ENCODE peak calls at places on chromosomes 1 and 21, in four cellular contexts. One of them, this sample, is unnamed.

GRCh38 chr21:28132713-28133112 is 860.0 kb downstream of the LTN1 start:
- DNase-seq in HepG2: no peak
- DNase-seq in K562: no peak
- DNase-seq in GM12878: no peak
- DNase-seq in this sample: no peak

GRCh38 chr1:85681087-85681486 is 27.1 kb downstream of the ZNHIT6 start:
- DNase-seq in HepG2: peak; percentile 97
- DNase-seq in K562: no peak
- DNase-seq in GM12878: no peak
- DNase-seq in this sample: no peak

GRCh38 chr1:226187019-226187322 is 430 bp upstream of the ACBD3 start:
- DNase-seq in HepG2: no peak
- DNase-seq in K562: no peak
- DNase-seq in GM12878: no peak
- DNase-seq in this sample: no peak

GRCh38 chr1:227428803-227429202 is 110.5 kb upstream of the CDC42BPA start:
- DNase-seq in HepG2: peak; percentile 58
- DNase-seq in K562: no peak
- DNase-seq in GM12878: no peak
- DNase-seq in this sample: no peak

GRCh38 chr1:68459796-68460195 is 10.0 kb upstream of the RPE65 start:
- DNase-seq in HepG2: no peak
- DNase-seq in K562: no peak
- DNase-seq in GM12878: no peak
- DNase-seq in this sample: no peak

GRCh38 chr1:91894036-91894761 is 8.2 kb upstream of the TGFBR3 start:
- DNase-seq in HepG2: no peak
- DNase-seq in K562: no peak
- DNase-seq in GM12878: no peak
- DNase-seq in this sample: no peak

GRCh38 chr1:44405041-44405803 is at the start of gene RNF220:
- DNase-seq in HepG2: peak; percentile 83
- DNase-seq in K562: no peak
- DNase-seq in GM12878: no peak
- DNase-seq in this sample: peak; percentile 74

GRCh38 chr1:90475623-90476022 is 241.5 kb downstream of the BARHL2 start:
- DNase-seq in HepG2: no peak
- DNase-seq in K562: no peak
- DNase-seq in GM12878: no peak
- DNase-seq in this sample: no peak

GRCh38 chr1:77776007-77776725 is 3.3 kb upstream of the MIGA1 start:
- DNase-seq in HepG2: no peak
- DNase-seq in K562: no peak
- DNase-seq in GM12878: no peak
- DNase-seq in this sample: no peak

GRCh38 chr1:184242507-184242943 is 144.3 kb upstream of the C1orf21 start:
- DNase-seq in HepG2: no peak
- DNase-seq in K562: no peak
- DNase-seq in GM12878: no peak
- DNase-seq in this sample: no peak

GRCh38 chr1:180981596-180982387 is 40.9 kb downstream of the STX6 start:
- DNase-seq in HepG2: no peak
- DNase-seq in K562: no peak
- DNase-seq in GM12878: peak; percentile 47
- DNase-seq in this sample: no peak

GRCh38 chr1:43671626-43672330 is 21.8 kb downstream of the KDM4A start:
- DNase-seq in HepG2: no peak
- DNase-seq in K562: no peak
- DNase-seq in GM12878: no peak
- DNase-seq in this sample: peak; percentile 26

GRCh38 chr1:15413563-15414449 is 4.1 kb downstream of the EFHD2 start:
- DNase-seq in HepG2: no peak
- DNase-seq in K562: no peak
- DNase-seq in GM12878: no peak
- DNase-seq in this sample: no peak

GRCh38 chr1:199422206-199422605 is 605.3 kb upstream of the NR5A2 start:
- DNase-seq in HepG2: no peak
- DNase-seq in K562: no peak
- DNase-seq in GM12878: no peak
- DNase-seq in this sample: peak; percentile 1

GRCh38 chr1:78375996-78376395 is 114.8 kb upstream of the PTGFR start:
- DNase-seq in HepG2: no peak
- DNase-seq in K562: no peak
- DNase-seq in GM12878: no peak
- DNase-seq in this sample: no peak

GRCh38 chr21:38303300-38303699 is 46.5 kb downstream of the KCNJ15 start:
- DNase-seq in HepG2: no peak
- DNase-seq in K562: no peak
- DNase-seq in GM12878: no peak
- DNase-seq in this sample: no peak

GRCh38 chr1:45215485-45216199 is 9.2 kb upstream of the ZSWIM5 start:
- DNase-seq in HepG2: no peak
- DNase-seq in K562: no peak
- DNase-seq in GM12878: no peak
- DNase-seq in this sample: no peak

GRCh38 chr1:1014896-1015681 is 1.8 kb downstream of the ISG15 start:
- DNase-seq in HepG2: no peak
- DNase-seq in K562: no peak
- DNase-seq in GM12878: no peak
- DNase-seq in this sample: peak; percentile 65

GRCh38 chr1:21233480-21233879 is 56.8 kb downstream of the ECE1 start:
- DNase-seq in HepG2: no peak
- DNase-seq in K562: no peak
- DNase-seq in GM12878: no peak
- DNase-seq in this sample: no peak

GRCh38 chr1:15691434-15692032 is 7.4 kb downstream of the PLEKHM2 start:
- DNase-seq in HepG2: no peak
- DNase-seq in K562: no peak
- DNase-seq in GM12878: no peak
- DNase-seq in this sample: no peak

GRCh38 chr21:42079939-42080787 is 9.0 kb downstream of the UMODL1 start:
- DNase-seq in HepG2: no peak
- DNase-seq in K562: no peak
- DNase-seq in GM12878: no peak
- DNase-seq in this sample: no peak

GRCh38 chr1:198829948-198830347 is 191.1 kb downstream of the PTPRC start:
- DNase-seq in HepG2: no peak
- DNase-seq in K562: no peak
- DNase-seq in GM12878: no peak
- DNase-seq in this sample: no peak

GRCh38 chr1:41323243-41323642 is 38.0 kb upstream of the FOXO6 start:
- DNase-seq in HepG2: no peak
- DNase-seq in K562: no peak
- DNase-seq in GM12878: no peak
- DNase-seq in this sample: no peak

GRCh38 chr21:20661745-20662470 is 336.3 kb upstream of the NCAM2 start:
- DNase-seq in HepG2: no peak
- DNase-seq in K562: no peak
- DNase-seq in GM12878: no peak
- DNase-seq in this sample: no peak

GRCh38 chr1:243452092-243452491 is 196.3 kb downstream of the SDCCAG8 start:
- DNase-seq in HepG2: no peak
- DNase-seq in K562: no peak
- DNase-seq in GM12878: no peak
- DNase-seq in this sample: no peak

GRCh38 chr1:164843743-164844500 is 284.9 kb downstream of the PBX1 start:
- DNase-seq in HepG2: no peak
- DNase-seq in K562: no peak
- DNase-seq in GM12878: no peak
- DNase-seq in this sample: peak; percentile 4

GRCh38 chr1:109089242-109090015 is 1.1 kb upstream of the TMEM167B start:
- DNase-seq in HepG2: peak; percentile 87
- DNase-seq in K562: peak; percentile 86
- DNase-seq in GM12878: no peak
- DNase-seq in this sample: peak; percentile 55

GRCh38 chr1:157960773-157961172 is 32.7 kb upstream of the KIRREL1 start:
- DNase-seq in HepG2: no peak
- DNase-seq in K562: no peak
- DNase-seq in GM12878: no peak
- DNase-seq in this sample: no peak

GRCh38 chr1:41423511-41424191 is 60.8 kb downstream of the EDN2 start:
- DNase-seq in HepG2: no peak
- DNase-seq in K562: peak; percentile 53
- DNase-seq in GM12878: no peak
- DNase-seq in this sample: peak; percentile 72

GRCh38 chr1:6819641-6820040 is 34.4 kb downstream of the CAMTA1 start:
- DNase-seq in HepG2: no peak
- DNase-seq in K562: no peak
- DNase-seq in GM12878: no peak
- DNase-seq in this sample: no peak

GRCh38 chr1:168907053-168907452 is 178.0 kb upstream of the DPT start:
- DNase-seq in HepG2: peak; percentile 73
- DNase-seq in K562: no peak
- DNase-seq in GM12878: no peak
- DNase-seq in this sample: no peak

GRCh38 chr1:235015291-235015990 is 113.2 kb downstream of the TOMM20 start:
- DNase-seq in HepG2: no peak
- DNase-seq in K562: no peak
- DNase-seq in GM12878: peak; percentile 99
- DNase-seq in this sample: no peak

GRCh38 chr1:117060441-117061317 is 553 bp downstream of the TTF2 start:
- DNase-seq in HepG2: peak; percentile 38
- DNase-seq in K562: peak; percentile 76
- DNase-seq in GM12878: peak; percentile 31
- DNase-seq in this sample: peak; percentile 61

DNA sequence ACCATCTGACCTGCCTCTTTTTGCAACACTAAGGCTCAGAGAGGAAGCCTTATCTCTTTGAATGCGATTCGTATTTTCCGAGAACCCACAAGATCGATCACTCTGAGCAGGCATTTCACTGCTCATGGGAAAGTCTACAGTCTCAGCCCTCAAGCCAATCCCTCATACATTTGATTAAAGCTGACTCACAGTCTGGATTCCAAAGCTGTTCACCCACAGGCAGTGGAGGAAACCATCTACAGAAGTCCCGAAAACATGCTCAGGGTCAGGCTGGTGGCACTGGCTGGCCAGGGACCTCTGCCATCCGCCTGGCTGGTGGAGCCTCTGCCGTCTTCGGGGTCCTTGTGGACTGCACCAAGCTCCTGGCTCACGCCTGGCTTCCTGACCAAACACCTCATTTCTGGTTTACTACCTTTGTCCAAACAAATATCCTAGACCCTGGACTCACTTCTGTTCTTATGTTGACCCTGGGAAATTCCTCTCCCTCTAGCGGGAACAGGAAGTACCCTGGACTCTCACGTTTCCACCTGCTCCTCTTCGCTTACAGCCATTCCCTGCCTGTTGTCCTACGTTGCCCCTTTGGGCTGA is 650.0 kb downstream of the SMYD3 start:
- DNase-seq in HepG2: peak; percentile 82
- DNase-seq in K562: no peak
- DNase-seq in GM12878: no peak
- DNase-seq in this sample: no peak
- TF ChIP-seq CHD2 in HepG2: no peak
- TF ChIP-seq CHD2 in K562: no peak
- TF ChIP-seq CHD2 in GM12878: no peak
- TF ChIP-seq CHD2 in this sample: no peak

DNA sequence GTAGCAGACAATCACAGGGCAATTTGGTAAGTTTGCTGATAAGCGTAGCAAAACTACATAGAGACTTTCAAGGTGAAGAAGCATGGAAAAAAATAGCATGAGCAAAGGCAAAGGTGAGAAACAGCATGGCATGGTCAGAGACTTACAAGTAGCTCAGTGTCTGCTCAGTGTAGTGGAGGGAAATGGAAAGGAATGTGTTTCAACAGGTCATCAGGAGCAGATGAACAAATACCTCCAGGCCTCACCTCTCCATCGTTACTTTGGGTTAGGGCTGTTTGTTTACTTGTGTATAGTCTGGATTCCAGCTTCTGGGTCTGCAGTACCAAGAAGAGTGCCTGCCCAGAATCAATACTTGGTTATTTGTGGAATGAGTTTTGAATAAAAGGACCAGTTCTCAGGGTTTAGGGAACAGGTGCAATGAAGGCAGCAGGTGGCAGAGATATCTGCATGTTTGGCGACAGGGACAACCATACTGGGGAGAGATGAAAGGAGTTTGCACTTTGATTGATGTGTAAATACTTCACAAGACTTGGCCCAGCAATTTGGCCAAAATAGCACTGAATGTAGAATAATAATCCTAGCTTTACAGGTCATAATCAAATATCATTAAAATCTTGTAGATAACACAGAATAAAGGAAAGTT is 97.0 kb upstream of the FGGY start:
- DNase-seq in HepG2: no peak
- DNase-seq in K562: no peak
- DNase-seq in GM12878: no peak
- DNase-seq in this sample: no peak
- TF ChIP-seq JUND in HepG2: no peak
- TF ChIP-seq JUND in K562: no peak
- TF ChIP-seq JUND in GM12878: no peak
- TF ChIP-seq JUND in this sample: no peak

GRCh38 chr1:2408456-2408855 is 3.9 kb downstream of the PEX10 start:
- DNase-seq in HepG2: no peak
- DNase-seq in K562: no peak
- DNase-seq in GM12878: no peak
- DNase-seq in this sample: no peak
- TF ChIP-seq SMC3 in HepG2: no peak
- TF ChIP-seq SMC3 in K562: no peak
- TF ChIP-seq SMC3 in GM12878: no peak
- TF ChIP-seq SMC3 in this sample: no peak

GRCh38 chr1:214236477-214236876 is 44.5 kb upstream of the SMYD2 start:
- DNase-seq in HepG2: no peak
- DNase-seq in K562: no peak
- DNase-seq in GM12878: no peak
- DNase-seq in this sample: no peak

GRCh38 chr1:214244841-214245240 is 36.1 kb upstream of the SMYD2 start:
- DNase-seq in HepG2: no peak
- DNase-seq in K562: no peak
- DNase-seq in GM12878: no peak
- DNase-seq in this sample: no peak

GRCh38 chr1:214244252-214244651 is 36.7 kb upstream of the SMYD2 start:
- DNase-seq in HepG2: no peak
- DNase-seq in K562: no peak
- DNase-seq in GM12878: no peak
- DNase-seq in this sample: no peak

DNA sequence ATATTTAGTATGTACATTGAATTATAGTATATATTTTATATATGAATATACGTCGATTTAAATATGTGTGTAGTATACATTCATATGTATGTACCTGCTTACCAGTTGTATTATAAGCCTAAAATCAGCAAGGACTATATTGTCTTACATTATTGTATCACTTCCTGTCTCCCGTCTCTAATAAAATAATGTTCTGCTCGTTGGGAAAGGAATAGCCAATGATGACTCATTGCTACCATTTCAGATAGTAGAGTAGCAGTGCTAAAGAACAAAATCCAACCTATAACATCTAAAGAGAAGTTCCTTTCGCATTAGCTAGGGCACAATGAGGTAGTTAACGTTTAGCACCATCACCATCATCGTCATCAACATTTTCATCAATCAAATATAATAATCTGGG is 39.9 kb upstream of the SMYD2 start:
- DNase-seq in HepG2: no peak
- DNase-seq in K562: no peak
- DNase-seq in GM12878: no peak
- DNase-seq in this sample: no peak
- TF ChIP-seq CHD2 in HepG2: no peak
- TF ChIP-seq CHD2 in K562: no peak
- TF ChIP-seq CHD2 in GM12878: no peak
- TF ChIP-seq CHD2 in this sample: no peak

GRCh38 chr1:156510709-156511108 is 10.1 kb upstream of the MEF2D start:
- DNase-seq in HepG2: no peak
- DNase-seq in K562: no peak
- DNase-seq in GM12878: no peak
- DNase-seq in this sample: no peak
- TF ChIP-seq JUND in HepG2: no peak
- TF ChIP-seq JUND in K562: no peak
- TF ChIP-seq JUND in GM12878: no peak
- TF ChIP-seq JUND in this sample: no peak